ENCODE peak calls at places on chromosomes 2 and 18, in nine cellular contexts. Z, C, R, M, H, T, V, Q and D are unnamed samples.

GRCh38 chr2:234828382-234829073 is 123.3 kb upstream of the SH3BP4 start:
- DNase-seq in T (no peak), Z (no peak), M (no peak), V (no peak), R (no peak), H (no peak), C (no peak), Q (no peak), D (no peak)

GRCh38 chr2:58865436-58865835 is 624.3 kb upstream of the FANCL start:
- DNase-seq in H (no peak), V (no peak), C (no peak), Z (no peak), R (no peak), T (no peak), M (no peak), Q (no peak), D (no peak)

GRCh38 chr2:120203341-120204021 is 19.7 kb downstream of the TMEM185B start:
- DNase-seq in Z (no peak), H (no peak), M (no peak), Q (no peak), V (no peak), R (no peak), C (no peak), T (no peak), D (peak; percentile 34)

GRCh38 chr18:79423211-79424007 is 27.7 kb downstream of the NFATC1 start:
- DNase-seq in C (no peak), H (no peak), Z (no peak), V (no peak), M (no peak), T (no peak), Q (no peak), R (no peak), D (peak; percentile 93)

GRCh38 chr18:54684786-54685185 is 93.7 kb downstream of the DYNAP start:
- DNase-seq in R (no peak), T (peak; percentile 35), Z (peak; percentile 66), V (no peak), Q (peak; percentile 47), H (peak; percentile 39), M (peak; percentile 89), C (no peak), D (peak; percentile 87)

GRCh38 chr18:30265190-30265589 is 777.4 kb downstream of the DSC3 start:
- DNase-seq in M (no peak), Q (no peak), Z (no peak), H (no peak), R (no peak), T (no peak), C (no peak), V (no peak), D (no peak)

GRCh38 chr2:145141981-145142380 is 622.1 kb upstream of the ZEB2 start:
- DNase-seq in H (no peak), V (no peak), Z (no peak), C (no peak), M (no peak), T (no peak), R (no peak), Q (no peak), D (no peak)

GRCh38 chr2:236523249-236523648 is 46.4 kb upstream of the ACKR3 start:
- DNase-seq in Z (no peak), Q (no peak), H (no peak), T (no peak), R (no peak), C (no peak), V (no peak), M (no peak), D (no peak)

GRCh38 chr18:46068763-46069162 is 3.3 kb downstream of the PSTPIP2 start:
- DNase-seq in C (no peak), Q (no peak), T (no peak), Z (no peak), R (no peak), H (no peak), V (peak; percentile 61), M (no peak), D (no peak)

GRCh38 chr18:10140928-10141327 is 227.1 kb downstream of the VAPA start:
- DNase-seq in V (no peak), R (peak; percentile 52), T (no peak), C (no peak), Q (no peak), Z (peak; percentile 22), M (no peak), H (no peak), D (no peak)

GRCh38 chr18:45932708-45933107 is 34.4 kb downstream of the EPG5 start:
- DNase-seq in H (peak; percentile 18), M (no peak), R (no peak), T (no peak), Z (no peak), Q (no peak), V (no peak), C (no peak), D (no peak)

GRCh38 chr2:177433402-177433801 is 40.8 kb downstream of the AGPS start:
- DNase-seq in C (no peak), M (peak; percentile 22), V (no peak), T (no peak), Q (no peak), R (no peak), H (no peak), Z (no peak), D (no peak)

GRCh38 chr2:25673170-25674002 is at the start of gene DTNB:
- DNase-seq in Z (no peak), M (peak; percentile 52), Q (peak; percentile 88), C (peak; percentile 92), V (peak; percentile 81), T (peak; percentile 85), H (peak; percentile 88), R (peak; percentile 54), D (peak; percentile 96)

GRCh38 chr2:196959750-196960392 is 33.4 kb upstream of the PGAP1 start:
- DNase-seq in Q (no peak), H (no peak), M (peak; percentile 39), C (no peak), R (no peak), Z (no peak), T (no peak), V (no peak), D (peak; percentile 18)

GRCh38 chr2:30030361-30030760 is 109.0 kb upstream of the ALK start:
- DNase-seq in C (no peak), Z (no peak), M (no peak), R (no peak), H (no peak), V (no peak), Q (no peak), T (no peak), D (no peak)

GRCh38 chr18:63089041-63089440 is 230.5 kb downstream of the BCL2 start:
- DNase-seq in T (no peak), H (no peak), R (no peak), V (no peak), M (no peak), Q (no peak), Z (no peak), C (no peak), D (no peak)

GRCh38 chr18:63088262-63088661 is 231.3 kb downstream of the BCL2 start:
- DNase-seq in V (no peak), Z (no peak), H (peak; percentile 8), T (peak; percentile 41), Q (no peak), C (no peak), M (no peak), R (no peak), D (peak; percentile 64)

GRCh38 chr18:63095768-63096167 is 223.8 kb downstream of the BCL2 start:
- DNase-seq in H (no peak), Q (no peak), M (no peak), C (no peak), R (no peak), T (no peak), Z (no peak), V (no peak), D (no peak)

GRCh38 chr18:63090334-63090733 is 229.2 kb downstream of the BCL2 start:
- DNase-seq in M (no peak), Z (no peak), Q (no peak), C (peak; percentile 88), V (no peak), H (no peak), R (no peak), T (no peak), D (no peak)

DNA sequence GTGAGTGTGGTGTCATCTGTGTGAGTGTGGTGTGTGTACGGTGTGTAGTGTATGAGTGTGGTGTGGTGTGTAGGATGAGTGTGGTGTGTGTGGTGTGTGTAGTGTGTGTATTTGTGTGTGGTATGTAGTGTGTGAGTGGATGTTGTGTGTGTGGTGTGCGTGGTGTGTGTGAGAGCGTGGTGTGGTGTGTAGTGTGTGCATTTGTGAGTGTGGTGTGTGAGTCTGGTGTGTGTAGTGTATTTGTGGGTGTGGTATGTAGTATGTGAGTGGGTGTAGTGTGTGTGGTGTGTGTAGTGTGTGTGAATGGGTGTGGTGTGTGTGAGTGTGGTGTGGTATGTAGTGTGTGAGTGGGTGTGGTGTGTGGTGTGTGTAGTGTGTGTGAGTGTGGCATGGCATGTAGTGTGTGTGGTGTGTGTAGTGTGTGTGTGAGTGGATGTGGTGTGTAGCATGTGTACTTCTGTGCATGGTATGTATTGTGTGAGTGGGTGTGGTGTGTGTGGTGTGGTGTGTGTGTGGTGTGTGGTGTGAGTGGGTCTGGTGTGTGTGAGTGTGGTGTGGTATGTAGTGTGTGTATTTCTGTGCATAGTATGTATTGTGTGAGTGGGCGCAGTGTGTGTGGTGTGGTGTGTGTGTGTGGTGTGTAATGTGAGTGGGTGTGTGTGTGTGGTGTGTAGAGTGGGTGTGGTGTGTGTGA is 227.8 kb downstream of the BCL2 start:
- DNase-seq in R (no peak), Q (no peak), H (no peak), T (no peak), Z (no peak), V (no peak), M (no peak), C (no peak), D (no peak)
- TF ChIP-seq CTCF in R (no peak), Q (no peak), H (no peak), T (no peak), Z (no peak), V (no peak), M (no peak), C (no peak), D (no peak)

DNA sequence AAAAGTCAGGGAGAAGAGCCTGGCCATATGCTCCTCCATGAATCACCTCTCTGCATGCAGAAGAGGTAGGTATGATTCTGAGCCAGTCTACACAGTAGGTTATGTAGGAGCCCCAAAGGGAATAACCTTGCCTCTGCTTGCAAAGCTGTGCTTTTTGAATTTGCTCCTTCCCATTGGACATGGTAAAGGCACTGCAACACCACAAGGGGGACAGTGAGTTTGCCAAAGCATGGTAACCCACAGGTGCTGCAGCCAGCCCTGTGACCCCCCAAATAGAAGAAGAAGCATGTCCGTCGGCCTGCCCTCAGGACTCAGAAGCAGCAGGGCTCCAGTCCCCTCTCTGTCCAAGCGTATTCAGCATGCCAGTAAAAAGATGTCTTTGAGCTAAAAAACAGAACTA is 51.0 kb upstream of the BCL2L11 start:
- DNase-seq in T (no peak), Q (no peak), R (no peak), Z (no peak), V (no peak), C (no peak), H (no peak), M (no peak), D (no peak)
- TF ChIP-seq CTCF in T (peak; percentile 26), Q (no peak), R (no peak), Z (peak; percentile 39), V (no peak), C (no peak), H (peak; percentile 4), M (peak; percentile 25), D (no peak)

GRCh38 chr2:4693266-4693665 is 989.9 kb downstream of the DCDC2C start:
- DNase-seq in C (no peak), V (no peak), H (no peak), T (no peak), Z (peak; percentile 92), Q (no peak), M (peak; percentile 71), R (no peak), D (no peak)
- TF ChIP-seq CTCF in C (no peak), V (no peak), H (no peak), T (no peak), Z (no peak), Q (no peak), M (no peak), R (no peak), D (no peak)

GRCh38 chr2:151217343-151217742 is 44.3 kb downstream of the RBM43 start:
- DNase-seq in R (no peak), T (peak; percentile 24), V (no peak), Z (no peak), Q (no peak), C (no peak), M (no peak), H (no peak), D (no peak)
- TF ChIP-seq CTCF in R (no peak), T (no peak), V (no peak), Z (no peak), Q (no peak), C (no peak), M (no peak), H (no peak), D (no peak)